ENCODE peak calls at places on chromosome 4, in six cellular contexts. F, H, J, G, A and O are unnamed samples.

GRCh38 chr4:87103086-87103485 is 117.3 kb downstream of the KLHL8 start:
- DNase-seq in A (no peak), F (no peak), J (no peak), H (no peak), G (no peak), O (no peak)

GRCh38 chr4:80798082-80798481 is 232.4 kb upstream of the BMP3 start:
- DNase-seq in F (no peak), J (no peak), H (no peak), G (no peak), A (no peak), O (no peak)

GRCh38 chr4:123952530-123953274 is 556.1 kb downstream of the SPRY1 start:
- DNase-seq in J (no peak), A (no peak), G (peak; percentile 34), F (no peak), H (no peak), O (no peak)

GRCh38 chr4:153618831-153619230 is 65.2 kb upstream of the TLR2 start:
- DNase-seq in J (no peak), H (no peak), G (no peak), A (no peak), F (no peak), O (no peak)

GRCh38 chr4:7418131-7418943 is 16.4 kb downstream of the PSAPL1 start:
- DNase-seq in G (no peak), F (no peak), J (peak; percentile 28), H (no peak), A (no peak), O (no peak)

GRCh38 chr4:1408418-1408817 is 2.2 kb upstream of the NKX1-1 start:
- DNase-seq in H (peak; percentile 30), F (no peak), J (no peak), G (no peak), A (no peak), O (no peak)

GRCh38 chr4:100289530-100289888 is 99.2 kb upstream of the DDIT4L start:
- DNase-seq in G (no peak), F (no peak), A (no peak), J (no peak), H (no peak), O (no peak)

GRCh38 chr4:16694491-16695276 is 203.8 kb downstream of the LDB2 start:
- DNase-seq in H (no peak), F (no peak), J (no peak), A (no peak), G (peak; percentile 33), O (no peak)

GRCh38 chr4:84583871-84584373 is 995 bp downstream of the CDS1 start:
- DNase-seq in A (no peak), G (no peak), J (peak; percentile 13), H (no peak), F (no peak), O (no peak)

GRCh38 chr4:128279624-128280225 is 7.9 kb downstream of the PGRMC2 start:
- DNase-seq in J (no peak), H (no peak), A (no peak), F (no peak), G (no peak), O (no peak)

GRCh38 chr4:105113800-105114199 is 32.9 kb upstream of the TET2 start:
- DNase-seq in G (no peak), J (no peak), H (no peak), A (no peak), F (no peak), O (no peak)

GRCh38 chr4:2587215-2587823 is 50.9 kb downstream of the FAM193A start:
- DNase-seq in H (no peak), A (no peak), J (no peak), G (no peak), F (no peak), O (no peak)

GRCh38 chr4:2588259-2588658 is 51.8 kb downstream of the FAM193A start:
- DNase-seq in J (no peak), G (no peak), F (no peak), A (no peak), H (no peak), O (no peak)

GRCh38 chr4:2593003-2593402 is 56.6 kb downstream of the FAM193A start:
- DNase-seq in A (no peak), F (no peak), J (no peak), H (no peak), G (no peak), O (no peak)

GRCh38 chr4:2592572-2592971 is 56.1 kb downstream of the FAM193A start:
- DNase-seq in A (no peak), H (no peak), F (no peak), J (no peak), G (no peak), O (no peak)

GRCh38 chr4:2591189-2591588 is 54.7 kb downstream of the FAM193A start:
- DNase-seq in A (no peak), J (no peak), G (peak; percentile 33), H (no peak), F (no peak), O (no peak)
- TF ChIP-seq POLR2A in A (no peak), J (no peak), G (no peak), H (no peak), F (no peak), O (no peak)

GRCh38 chr4:181289203-181289602 is 954.0 kb upstream of the TENM3 start:
- DNase-seq in J (no peak), H (no peak), F (no peak), G (no peak), A (no peak), O (no peak)
- TF ChIP-seq TAF1 in J (no peak), H (no peak), F (no peak), G (no peak), A (no peak), O (no peak)

GRCh38 chr4:152536545-152537182 is 772 bp upstream of the FBXW7 start:
- DNase-seq in A (no peak), H (no peak), J (peak; percentile 30), G (no peak), F (peak; percentile 50), O (no peak)

GRCh38 chr4:152535236-152535902 is 523 bp downstream of the FBXW7 start:
- DNase-seq in A (no peak), F (no peak), J (peak; percentile 46), G (no peak), H (no peak), O (no peak)

GRCh38 chr4:152534541-152535231 is 1.2 kb downstream of the FBXW7 start:
- DNase-seq in F (no peak), G (no peak), H (no peak), J (peak; percentile 25), A (no peak), O (no peak)

GRCh38 chr4:152537881-152538280 is 2.0 kb upstream of the FBXW7 start:
- DNase-seq in J (no peak), H (no peak), A (no peak), G (no peak), F (no peak), O (no peak)

DNA sequence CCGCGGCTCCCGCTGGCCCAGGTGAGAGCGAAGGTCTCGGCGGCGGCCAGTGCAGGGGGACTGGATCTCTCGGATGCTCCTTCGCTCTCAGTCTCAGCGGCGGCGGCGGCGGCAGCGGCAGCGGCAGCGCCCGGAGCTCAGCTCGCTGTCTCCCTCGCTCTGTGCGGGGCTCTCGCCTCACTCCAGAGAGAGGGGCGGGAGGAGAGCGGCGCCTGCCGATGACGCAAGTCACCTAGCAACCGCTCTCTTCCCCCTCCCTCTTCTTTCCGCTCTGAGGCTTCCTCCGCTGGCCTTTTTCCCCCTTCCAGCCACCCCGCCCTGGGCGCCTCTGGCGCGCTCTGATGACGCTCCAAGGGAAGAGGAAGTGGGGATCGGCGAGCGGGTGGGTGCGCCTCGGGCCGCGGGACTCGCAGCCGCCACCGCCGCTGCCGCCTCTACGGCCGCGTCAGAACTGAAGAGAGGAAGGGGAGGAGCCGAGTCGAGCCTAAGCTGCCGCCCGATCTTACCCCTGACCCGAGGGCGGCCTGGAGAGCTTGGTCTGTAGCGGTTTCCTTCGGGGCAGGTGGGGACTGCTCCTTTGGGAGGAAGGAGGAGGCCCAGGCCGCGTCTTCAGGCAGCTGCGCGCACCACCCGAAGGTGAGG is at the start of gene FBXW7:
- DNase-seq in F (peak; percentile 98), H (peak; percentile 86), G (peak; percentile 93), A (peak; percentile 98), J (peak; percentile 95), O (peak; percentile 82)
- TF ChIP-seq POLR2A in F (peak; percentile 75), H (peak; percentile 48), G (peak; percentile 60), A (peak; percentile 90), J (peak; percentile 93), O (peak; percentile 75)

GRCh38 chr4:176507845-176508533 is 188.2 kb downstream of the SPCS3 start:
- DNase-seq in G (no peak), F (no peak), H (no peak), A (no peak), J (no peak), O (no peak)

GRCh38 chr4:176508780-176509331 is 189.1 kb downstream of the SPCS3 start:
- DNase-seq in G (no peak), A (no peak), J (no peak), F (no peak), H (no peak), O (no peak)
- TF ChIP-seq TAF1 in G (no peak), A (no peak), J (no peak), F (no peak), H (no peak), O (no peak)

GRCh38 chr4:108762559-108763225 is at the start of gene ETNPPL:
- DNase-seq in G (peak; percentile 29), J (no peak), F (peak; percentile 21), A (no peak), H (peak; percentile 19), O (peak; percentile 7)
- TF ChIP-seq POLR2A in G (no peak), J (no peak), F (peak; percentile 77), A (no peak), H (no peak), O (no peak)